ENCODE peak calls at places on chromosomes 1 and 21, in four cellular contexts. L, S, W and V are unnamed samples.

GRCh38 chr1:50348449-50349241 is 74.6 kb downstream of the DMRTA2 start:
- DNase-seq in L (peak), S (peak), W (peak), V (peak)

GRCh38 chr1:121558514-121558913 is 373.7 kb downstream of the SRGAP2C start:
- DNase-seq in L (peak), S (peak), W (no peak), V (peak)

GRCh38 chr21:29499734-29500343 is 201.1 kb downstream of the BACH1 start:
- DNase-seq in L (no peak), S (peak), W (no peak), V (peak)

GRCh38 chr1:85624361-85624760 is 43.8 kb downstream of the CCN1 start:
- DNase-seq in L (no peak), S (no peak), W (no peak), V (no peak)

GRCh38 chr1:40689737-40690136 is 1.8 kb upstream of the NFYC start:
- DNase-seq in L (no peak), S (no peak), W (no peak), V (no peak)

GRCh38 chr1:186206046-186206564 is 168.9 kb downstream of the TPR start:
- DNase-seq in L (no peak), S (no peak), W (no peak), V (no peak)

GRCh38 chr1:185681034-185681633 is 53.1 kb upstream of the HMCN1 start:
- DNase-seq in L (peak), S (peak), W (no peak), V (peak)

GRCh38 chr1:198056255-198056654 is 100.5 kb upstream of the NEK7 start:
- DNase-seq in L (no peak), S (peak), W (no peak), V (peak)

GRCh38 chr1:3879787-3880428 is 20.2 kb downstream of the C1orf174 start:
- DNase-seq in L (no peak), S (no peak), W (no peak), V (no peak)

GRCh38 chr1:33392639-33393038 is 38.3 kb downstream of the PHC2 start:
- DNase-seq in L (peak), S (peak), W (no peak), V (peak)

GRCh38 chr1:214372092-214372491 is 91.1 kb downstream of the SMYD2 start:
- DNase-seq in L (no peak), S (peak), W (no peak), V (peak)

DNA sequence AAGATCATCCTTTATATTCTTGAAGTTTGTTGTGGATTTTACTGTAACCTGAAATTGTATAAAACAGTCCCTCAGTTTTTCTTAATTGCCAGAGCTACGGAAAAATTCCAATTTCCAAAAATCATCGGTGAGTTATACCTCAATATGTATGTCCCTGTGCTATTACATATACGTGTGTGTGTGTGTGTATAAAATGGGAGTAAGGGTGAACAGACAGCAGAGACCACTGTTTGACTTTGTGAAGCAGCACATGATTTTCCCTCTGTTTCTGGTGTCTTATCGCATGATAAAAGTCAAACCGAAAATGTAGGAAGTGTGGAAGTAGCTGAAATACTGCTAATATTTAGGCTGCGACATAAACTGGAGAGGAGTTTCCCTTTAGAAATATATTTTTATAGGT is 1.2 kb downstream of the OR2T1 start:
- DNase-seq in L (no peak), S (no peak), W (no peak), V (peak)
- TF ChIP-seq CTCF in L (no peak), S (no peak), W (no peak), V (no peak)

GRCh38 chr1:183431840-183432547 is 13.8 kb upstream of the NMNAT2 start:
- DNase-seq in L (no peak), S (no peak), W (no peak), V (no peak)

GRCh38 chr1:183433703-183434102 is 15.5 kb upstream of the NMNAT2 start:
- DNase-seq in L (no peak), S (no peak), W (no peak), V (no peak)

GRCh38 chr1:183432548-183432875 is 14.3 kb upstream of the NMNAT2 start:
- DNase-seq in L (no peak), S (no peak), W (no peak), V (no peak)

GRCh38 chr1:183438060-183438459 is 19.9 kb upstream of the NMNAT2 start:
- DNase-seq in L (no peak), S (no peak), W (no peak), V (no peak)

DNA sequence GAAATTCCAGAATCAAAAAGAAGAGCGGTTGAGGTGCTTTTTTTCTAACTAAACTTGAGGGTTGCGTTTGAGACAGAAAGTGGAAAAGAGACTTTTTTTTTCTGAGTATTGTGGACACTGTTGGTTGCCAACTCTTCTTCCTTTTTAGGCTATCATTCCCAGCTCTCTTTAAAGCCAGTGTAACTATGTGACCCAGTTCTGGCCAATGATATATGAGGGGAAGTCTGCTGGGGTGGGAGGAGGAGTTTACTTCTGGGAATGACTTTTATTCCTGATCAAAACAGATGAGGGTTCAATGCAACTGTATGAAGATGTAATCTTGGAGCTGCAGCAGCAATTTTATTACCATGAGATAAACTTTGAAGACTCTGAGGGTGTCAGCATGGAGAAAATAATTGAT is 17.3 kb upstream of the NMNAT2 start:
- DNase-seq in L (no peak), S (peak), W (no peak), V (no peak)
- H3K4me3 ChIP-seq in L (no peak), S (no peak), W (no peak), V (no peak)

DNA sequence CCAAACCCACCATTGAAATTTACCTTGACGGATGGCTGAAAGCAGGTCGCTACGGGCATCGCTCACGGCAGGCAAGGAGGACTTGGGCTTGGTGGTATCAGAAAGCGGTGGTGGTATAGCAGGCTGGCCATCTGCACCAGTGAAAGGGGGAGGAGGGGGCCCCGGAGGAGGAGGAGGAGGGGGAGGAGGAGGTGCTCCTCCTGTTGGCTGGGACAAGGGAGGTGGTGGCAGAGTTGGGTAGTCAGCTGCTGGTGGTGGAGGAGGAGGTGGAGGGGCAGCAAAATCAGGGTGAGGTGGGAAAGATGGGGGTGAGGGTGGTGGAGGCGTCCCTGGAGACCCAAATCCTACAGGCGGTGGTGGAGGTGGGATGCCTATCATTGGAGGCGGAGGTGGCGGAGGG is 17.2 kb downstream of the GPR3 start:
- DNase-seq in L (no peak), S (no peak), W (no peak), V (no peak)
- TF ChIP-seq CTCF in L (no peak), S (no peak), W (no peak), V (no peak)

DNA sequence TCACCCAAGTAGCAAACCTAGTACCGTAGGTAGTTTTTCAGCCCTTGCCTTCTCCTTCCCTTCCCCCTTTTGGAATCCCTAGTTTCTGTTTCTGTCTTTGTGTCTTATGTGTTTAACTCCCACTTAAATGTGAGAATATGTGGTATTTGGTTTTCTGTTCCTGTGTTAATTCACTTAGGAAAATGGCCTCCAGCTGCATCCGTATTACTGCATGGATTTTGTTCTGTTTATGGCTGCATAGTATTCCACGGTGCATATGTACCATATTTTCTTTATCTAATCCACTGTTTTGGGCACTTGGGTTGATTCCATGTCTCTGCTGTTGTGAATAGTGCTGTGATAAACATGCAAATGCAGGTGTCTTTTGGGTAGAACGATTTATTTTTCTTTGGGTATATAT is 138.6 kb downstream of the POU2F1 start:
- DNase-seq in L (no peak), S (no peak), W (no peak), V (no peak)
- H3K4me3 ChIP-seq in L (no peak), S (no peak), W (no peak), V (no peak)

GRCh38 chr1:229231754-229232119 is 39.2 kb upstream of the RAB4A start:
- DNase-seq in L (no peak), S (no peak), W (no peak), V (no peak)
- TF ChIP-seq CTCF in L (no peak), S (no peak), W (no peak), V (no peak)

GRCh38 chr1:173503391-173503790 is 26.3 kb downstream of the PRDX6 start:
- DNase-seq in L (no peak), S (peak), W (no peak), V (peak)
- H3K4me3 ChIP-seq in L (no peak), S (no peak), W (no peak), V (no peak)

GRCh38 chr21:41610042-41610839 is 102.3 kb upstream of the TMPRSS2 start:
- DNase-seq in L (peak), S (peak), W (peak), V (peak)
- TF ChIP-seq CTCF in L (peak), S (peak), W (peak), V (peak)

DNA sequence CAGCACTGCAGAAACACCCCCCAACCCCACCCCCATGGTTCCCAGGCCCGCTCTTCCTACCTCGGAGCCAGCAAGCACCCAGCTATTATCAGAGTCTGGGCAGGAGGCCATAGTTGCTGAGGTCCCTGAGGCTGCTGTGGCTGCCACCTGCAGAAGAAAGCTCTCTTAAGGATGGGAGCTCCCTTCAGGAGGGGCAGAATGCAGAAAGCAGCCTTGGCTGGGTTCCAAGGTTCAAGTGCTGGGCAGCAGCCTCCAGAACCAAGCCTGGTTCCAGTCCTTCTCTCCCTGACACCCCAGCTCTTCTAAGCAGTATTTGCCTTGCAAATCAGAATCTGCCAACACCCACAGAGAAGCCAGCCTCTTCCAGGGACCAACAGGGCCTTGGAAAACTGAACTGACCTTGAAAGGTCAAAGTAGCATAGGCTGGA is 2.3 kb downstream of the PBXIP1 start:
- DNase-seq in L (no peak), S (no peak), W (no peak), V (no peak)
- H3K4me3 ChIP-seq in L (no peak), S (peak), W (no peak), V (no peak)

GRCh38 chr21:26965567-26966359 is 1.1 kb downstream of the ADAMTS5 start:
- DNase-seq in L (peak), S (peak), W (peak), V (no peak)
- TF ChIP-seq CTCF in L (no peak), S (peak), W (peak), V (peak)